ENCODE peak calls at places on chromosomes 6 and 20, in ten cellular contexts. S is esophagus squamous epithelium; D is neural progenitor cell; A is breast epithelium; H is left lung; F is naive thymus-derived CD4-positive, alpha-beta T cell; B is tibial nerve; L is SJSA1; K is suprapubic skin; X is neuronal stem cell. U is an unnamed sample. For H3K36me3, H3K27me3 and H3K4me1, the result is how much of the 10 kb centered on the place peaks cover.

GRCh38 chr20:37911838-37912273 is 8.9 kb downstream of the VSTM2L start:
- DNase-seq in S (no peak), D (peak), A (peak), H (no peak), F (no peak), B (no peak), L (no peak), K (no peak), X (no peak), U (no peak)

GRCh38 chr20:15927893-15928650 is 645.2 kb downstream of the KIF16B start:
- DNase-seq in S (no peak), D (no peak), A (no peak), H (no peak), F (no peak), B (no peak), L (no peak), K (no peak), X (no peak), U (no peak)

GRCh38 chr6:105091140-105091829 is 88.5 kb downstream of the POPDC3 start:
- DNase-seq in S (no peak), D (peak), A (no peak), H (no peak), F (no peak), B (no peak), L (no peak), K (no peak), X (no peak), U (no peak)

GRCh38 chr6:44788387-44788981 is 401.0 kb downstream of the CDC5L start:
- DNase-seq in S (no peak), D (no peak), A (no peak), H (no peak), F (no peak), B (no peak), L (peak), K (no peak), X (no peak), U (no peak)

GRCh38 chr6:170157567-170158218 is 133.2 kb downstream of the DLL1 start:
- DNase-seq in S (no peak), D (no peak), A (no peak), H (peak), F (no peak), B (no peak), L (no peak), K (peak), X (no peak), U (no peak)

GRCh38 chr20:4167261-4168004 is 152.1 kb upstream of the RNF24 start:
- DNase-seq in S (no peak), D (peak), A (no peak), H (no peak), F (no peak), B (peak), L (no peak), K (no peak), X (no peak), U (no peak)

GRCh38 chr6:42428326-42429041 is 23.2 kb downstream of the TRERF1 start:
- DNase-seq in S (no peak), D (peak), A (no peak), H (no peak), F (no peak), B (no peak), L (no peak), K (peak), X (no peak), U (no peak)

GRCh38 chr6:55047433-55048044 is 126.8 kb upstream of the HCRTR2 start:
- DNase-seq in S (no peak), D (no peak), A (no peak), H (no peak), F (no peak), B (no peak), L (no peak), K (no peak), X (no peak), U (no peak)

GRCh38 chr6:144722214-144722737 is 437.1 kb downstream of the UTRN start:
- DNase-seq in S (no peak), D (no peak), A (no peak), H (no peak), F (no peak), B (no peak), L (no peak), K (no peak), X (no peak), U (no peak)

GRCh38 chr20:47748069-47748468 is 37.2 kb downstream of the SULF2 start:
- DNase-seq in S (no peak), D (no peak), A (no peak), H (no peak), F (no peak), B (no peak), L (no peak), K (no peak), X (no peak), U (no peak)

GRCh38 chr20:47751449-47751848 is 33.8 kb downstream of the SULF2 start:
- DNase-seq in S (no peak), D (no peak), A (no peak), H (no peak), F (no peak), B (no peak), L (no peak), K (no peak), X (no peak), U (no peak)

GRCh38 chr20:47747663-47748031 is 37.6 kb downstream of the SULF2 start:
- DNase-seq in S (no peak), D (no peak), A (no peak), H (no peak), F (no peak), B (no peak), L (no peak), K (no peak), X (no peak), U (no peak)

GRCh38 chr20:47749367-47749766 is 35.9 kb downstream of the SULF2 start:
- DNase-seq in S (no peak), D (no peak), A (no peak), H (no peak), F (no peak), B (no peak), L (no peak), K (no peak), X (no peak), U (no peak)

GRCh38 chr20:47748851-47749250 is 36.4 kb downstream of the SULF2 start:
- DNase-seq in S (no peak), D (no peak), A (no peak), H (no peak), F (peak), B (no peak), L (no peak), K (no peak), X (no peak), U (no peak)
- H3K36me3 ChIP-seq in S (under half), D (under half), A (under half), H (under half), F (under half), B (under half), L (under half), K (under half), X (under half), U (under half)

GRCh38 chr6:28615955-28616747 is 90.5 kb downstream of the GPX5 start:
- DNase-seq in S (no peak), D (peak), A (no peak), H (no peak), F (no peak), B (no peak), L (no peak), K (no peak), X (no peak), U (no peak)
- H3K27me3 ChIP-seq in S (under half), D (under half), A (under half), H (under half), F (under half), B (under half), L (under half), K (under half), X (under half), U (under half)

DNA sequence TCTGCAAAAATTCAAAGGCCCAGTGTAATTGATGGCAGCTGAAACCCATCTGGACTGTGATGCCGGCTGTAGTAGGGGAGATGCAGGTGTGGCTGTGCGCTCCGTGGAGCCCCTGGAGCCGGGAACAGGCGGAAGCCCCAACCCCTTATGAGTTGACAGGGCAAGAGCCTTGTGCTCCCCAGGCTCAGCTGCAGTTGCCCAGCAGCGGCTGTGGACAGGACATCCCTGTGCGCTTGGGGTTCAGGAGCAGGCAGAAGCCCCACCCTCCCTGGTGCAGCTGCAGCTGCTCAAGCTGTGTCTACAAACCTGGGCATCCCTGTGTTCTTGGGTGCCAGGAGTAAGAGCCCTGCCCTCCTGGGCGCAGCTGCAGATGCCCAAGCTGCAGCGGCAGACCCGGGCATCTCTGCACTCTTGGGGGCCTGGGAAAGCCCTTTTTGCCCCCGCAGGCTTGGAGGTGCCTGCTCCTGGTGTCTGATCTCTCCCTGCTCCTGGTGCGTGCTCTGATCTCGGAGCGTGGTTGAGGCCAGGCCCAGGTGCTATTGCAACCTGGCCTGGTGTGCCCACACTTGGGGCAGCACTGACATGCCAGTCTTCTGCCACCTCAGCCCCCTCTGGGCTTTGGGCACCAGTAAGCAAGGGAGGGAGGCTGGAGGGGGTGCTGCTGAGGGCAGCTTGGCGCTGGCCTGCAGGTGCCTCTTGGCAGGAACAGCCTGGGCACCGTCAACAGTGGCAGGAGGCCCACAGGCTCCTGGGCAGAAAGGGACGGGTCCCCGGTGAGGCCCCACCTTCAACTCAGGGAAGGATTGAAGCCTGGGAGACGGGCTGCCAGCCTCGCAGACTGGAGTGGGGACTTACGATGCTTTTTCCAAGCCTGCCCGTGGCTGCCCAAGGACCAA is 30.3 kb downstream of the OR2J2 start:
- DNase-seq in S (no peak), D (no peak), A (no peak), H (peak), F (no peak), B (no peak), L (no peak), K (no peak), X (no peak), U (no peak)
- H3K4me1 ChIP-seq in S (under half), D (under half), A (under half), H (under half), F (under half), B (under half), L (under half), K (under half), X (under half), U (under half)

GRCh38 chr6:152207915-152208714 is 400.6 kb downstream of the ESR1 start:
- DNase-seq in S (no peak), D (no peak), A (no peak), H (no peak), F (no peak), B (no peak), L (no peak), K (no peak), X (no peak), U (no peak)
- H3K36me3 ChIP-seq in S (under half), D (under half), A (under half), H (half or more), F (under half), B (half or more), L (under half), K (under half), X (under half), U (under half)

GRCh38 chr20:60123096-60123495 is 164.9 kb downstream of the CDH26 start:
- DNase-seq in S (no peak), D (no peak), A (no peak), H (no peak), F (no peak), B (no peak), L (no peak), K (no peak), X (no peak), U (no peak)

GRCh38 chr20:60126975-60127374 is 168.8 kb downstream of the CDH26 start:
- DNase-seq in S (no peak), D (no peak), A (no peak), H (no peak), F (no peak), B (no peak), L (no peak), K (no peak), X (no peak), U (no peak)

GRCh38 chr20:60121903-60122302 is 163.7 kb downstream of the CDH26 start:
- DNase-seq in S (no peak), D (no peak), A (no peak), H (no peak), F (no peak), B (no peak), L (no peak), K (no peak), X (no peak), U (no peak)

GRCh38 chr20:60125521-60125920 is 167.3 kb downstream of the CDH26 start:
- DNase-seq in S (no peak), D (no peak), A (no peak), H (no peak), F (no peak), B (no peak), L (no peak), K (no peak), X (no peak), U (no peak)

DNA sequence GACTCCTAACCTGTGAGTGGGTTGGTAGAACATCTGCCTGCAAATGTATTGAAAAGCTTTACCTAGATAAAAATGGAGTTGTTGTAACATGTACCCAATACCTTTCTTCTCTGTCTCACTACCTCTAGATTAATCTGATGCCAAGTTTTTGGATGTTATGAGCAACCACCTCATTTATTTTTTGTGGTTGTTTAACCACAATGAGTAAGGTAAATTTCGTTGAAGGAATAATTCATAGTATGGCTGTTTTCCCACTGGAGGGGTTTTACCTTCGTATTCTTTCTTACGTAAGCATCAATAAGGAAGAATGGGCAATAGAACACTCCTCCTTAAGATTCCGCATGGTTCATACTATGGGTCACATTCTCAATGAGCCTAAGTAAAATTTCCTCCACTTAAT is 165.4 kb downstream of the CDH26 start:
- DNase-seq in S (no peak), D (no peak), A (no peak), H (no peak), F (no peak), B (no peak), L (no peak), K (no peak), X (no peak), U (no peak)
- H3K27me3 ChIP-seq in S (under half), D (under half), A (under half), H (under half), F (under half), B (under half), L (under half), K (under half), X (under half), U (under half)

DNA sequence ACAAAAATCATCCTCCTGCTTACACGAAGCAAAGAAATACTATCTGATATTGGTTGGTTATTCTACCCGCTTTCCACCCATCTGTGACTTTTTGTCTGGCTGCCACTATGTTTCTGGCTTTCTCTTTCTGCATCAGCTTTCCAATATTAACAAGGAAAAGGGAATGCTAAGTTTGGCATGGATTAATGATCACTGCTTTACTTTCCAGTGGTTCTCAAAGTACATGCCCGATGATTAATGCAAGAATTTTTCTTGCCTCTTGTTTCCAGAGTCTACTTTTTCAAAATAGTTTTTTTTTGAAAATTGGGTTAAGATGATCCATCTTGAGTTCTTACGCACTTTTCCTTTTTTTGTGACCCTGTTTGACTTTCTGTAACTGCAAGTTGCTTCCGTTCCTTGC is 57.0 kb downstream of the RNF144B start:
- DNase-seq in S (no peak), D (no peak), A (no peak), H (no peak), F (no peak), B (no peak), L (no peak), K (no peak), X (no peak), U (no peak)
- H3K4me1 ChIP-seq in S (under half), D (under half), A (under half), H (half or more), F (under half), B (under half), L (under half), K (under half), X (under half), U (under half)

DNA sequence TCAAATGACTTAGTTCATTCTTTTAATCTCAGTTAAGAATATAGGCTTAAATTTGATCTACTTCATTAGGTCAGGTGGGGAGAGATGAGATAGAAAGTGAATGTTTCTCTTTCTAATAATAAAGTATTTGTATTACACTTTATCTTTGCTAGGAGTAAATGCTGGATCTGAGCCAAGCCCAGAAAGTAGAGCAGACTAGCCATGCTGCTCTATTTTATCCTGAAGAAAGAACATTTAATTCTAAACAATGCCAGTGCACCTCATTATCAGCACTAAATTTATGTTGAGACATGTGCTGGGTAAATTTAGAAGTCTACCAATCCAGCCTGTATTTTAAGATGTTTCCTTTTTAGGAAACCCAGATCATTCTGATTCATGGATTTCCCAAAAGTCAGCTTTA is 43.5 kb downstream of the AKIRIN2 start:
- DNase-seq in S (no peak), D (no peak), A (no peak), H (no peak), F (no peak), B (no peak), L (no peak), K (no peak), X (no peak), U (no peak)
- H3K36me3 ChIP-seq in S (under half), D (under half), A (under half), H (under half), F (under half), B (half or more), L (under half), K (under half), X (half or more), U (under half)

U was measured in thoracic aorta.